ENCODE peak calls at places on chromosome X, in five cellular contexts. G, D, O, X and Y are unnamed samples.

GRCh38 chrX:85003655-85004244 is at the start of gene APOOL:
- DNase-seq in G (peak), D (peak), O (peak), X (peak), Y (peak)

GRCh38 chrX:150060406-150060805 is 122.1 kb upstream of the EOLA2 start:
- DNase-seq in G (no peak), D (no peak), O (no peak), X (peak), Y (peak)

GRCh38 chrX:151870603-151871002 is 42.1 kb upstream of the MAGEA4 start:
- DNase-seq in G (no peak), D (no peak), O (no peak), X (peak), Y (peak)

GRCh38 chrX:118523920-118524319 is 28.3 kb downstream of the DOCK11 start:
- DNase-seq in G (no peak), D (no peak), O (no peak), X (no peak), Y (no peak)

GRCh38 chrX:21509912-21510311 is 135.7 kb downstream of the CNKSR2 start:
- DNase-seq in G (no peak), D (no peak), O (no peak), X (peak), Y (peak)

GRCh38 chrX:11666180-11666579 is 460 bp upstream of the ARHGAP6 start:
- DNase-seq in G (peak), D (no peak), O (peak), X (no peak), Y (no peak)

GRCh38 chrX:16573781-16574180 is 76.2 kb upstream of the S100G start:
- DNase-seq in G (no peak), D (no peak), O (no peak), X (peak), Y (peak)

GRCh38 chrX:9515973-9516538 is 51.2 kb downstream of the TBL1X start:
- DNase-seq in G (no peak), D (no peak), O (no peak), X (no peak), Y (no peak)

GRCh38 chrX:103783971-103784370 is 7.3 kb downstream of the PLP1 start:
- DNase-seq in G (no peak), D (peak), O (no peak), X (peak), Y (no peak)

GRCh38 chrX:152876931-152877840 is 20.7 kb upstream of the ZNF185 start:
- DNase-seq in G (no peak), D (no peak), O (no peak), X (no peak), Y (no peak)

GRCh38 chrX:140034916-140035315 is 69.6 kb upstream of the CXorf66 start:
- DNase-seq in G (no peak), D (no peak), O (peak), X (no peak), Y (no peak)

GRCh38 chrX:155757366-155757765 is 123.8 kb upstream of the VAMP7 start:
- DNase-seq in G (no peak), D (no peak), O (no peak), X (no peak), Y (no peak)

GRCh38 chrX:117985241-117985640 is 131.4 kb downstream of the KLHL13 start:
- DNase-seq in G (no peak), D (no peak), O (peak), X (no peak), Y (peak)

GRCh38 chrX:40479777-40480318 is 100.9 kb upstream of the ATP6AP2 start:
- DNase-seq in G (no peak), D (no peak), O (no peak), X (peak), Y (no peak)

GRCh38 chrX:56564921-56565861 is 1.8 kb downstream of the UBQLN2 start:
- DNase-seq in G (no peak), D (no peak), O (peak), X (peak), Y (peak)

GRCh38 chrX:77528034-77528433 is 80.8 kb downstream of the FGF16 start:
- DNase-seq in G (no peak), D (no peak), O (no peak), X (no peak), Y (no peak)

GRCh38 chrX:39397561-39398200 is 596.4 kb downstream of the MID1IP1 start:
- DNase-seq in G (no peak), D (no peak), O (no peak), X (no peak), Y (no peak)

GRCh38 chrX:12974217-12974796 is 603 bp upstream of the TMSB4X start:
- DNase-seq in G (peak), D (peak), O (no peak), X (peak), Y (peak)

GRCh38 chrX:133444952-133445831 is 29.9 kb upstream of the GPC4 start:
- DNase-seq in G (no peak), D (no peak), O (peak), X (peak), Y (no peak)

GRCh38 chrX:155718964-155719586 is 106.3 kb upstream of the TMLHE start:
- DNase-seq in G (no peak), D (no peak), O (peak), X (no peak), Y (no peak)

GRCh38 chrX:28920554-28920953 is 333.3 kb downstream of the IL1RAPL1 start:
- DNase-seq in G (no peak), D (no peak), O (peak), X (no peak), Y (no peak)

GRCh38 chrX:24846551-24847170 is 152.9 kb downstream of the POLA1 start:
- DNase-seq in G (peak), D (no peak), O (no peak), X (peak), Y (peak)

GRCh38 chrX:1462596-1463251 is 10.0 kb upstream of the ASMTL start:
- DNase-seq in G (peak), D (peak), O (no peak), X (peak), Y (peak)

GRCh38 chrX:108131471-108131870 is 39.9 kb downstream of the ATG4A start:
- DNase-seq in G (no peak), D (no peak), O (no peak), X (no peak), Y (peak)

GRCh38 chrX:49266536-49267445 is 2.3 kb upstream of the FOXP3 start:
- DNase-seq in G (no peak), D (no peak), O (no peak), X (no peak), Y (no peak)

GRCh38 chrX:49263631-49264030 is 879 bp downstream of the FOXP3 start:
- DNase-seq in G (no peak), D (peak), O (no peak), X (no peak), Y (no peak)

GRCh38 chrX:49262603-49263002 is 1.9 kb downstream of the FOXP3 start:
- DNase-seq in G (no peak), D (no peak), O (no peak), X (no peak), Y (no peak)

GRCh38 chrX:49260221-49260985 is 4.1 kb downstream of the FOXP3 start:
- DNase-seq in G (no peak), D (no peak), O (no peak), X (no peak), Y (no peak)

DNA sequence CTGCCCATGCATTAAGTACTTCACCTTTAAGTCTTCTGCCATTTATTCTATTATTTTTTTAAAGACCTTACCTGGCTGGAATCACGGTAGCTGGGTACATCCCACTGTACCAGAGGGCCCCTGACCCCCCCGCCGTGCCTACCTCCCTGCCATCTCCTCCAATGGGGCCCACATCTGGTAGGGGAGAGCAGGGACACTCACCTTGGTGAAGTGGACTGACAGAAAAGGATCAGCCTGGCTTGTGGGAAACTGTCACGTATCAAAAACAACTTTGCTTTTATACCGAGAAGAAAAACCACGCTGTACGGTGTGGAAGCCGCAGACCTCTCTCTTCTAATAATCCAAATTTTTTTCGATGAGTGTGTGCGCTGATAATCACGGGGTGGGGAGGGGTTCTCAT is at the start of gene FOXP3:
- DNase-seq in G (no peak), D (peak), O (no peak), X (no peak), Y (no peak)
- H3K4me3 ChIP-seq in G (no peak), D (no peak), O (no peak), X (no peak), Y (no peak)

DNA sequence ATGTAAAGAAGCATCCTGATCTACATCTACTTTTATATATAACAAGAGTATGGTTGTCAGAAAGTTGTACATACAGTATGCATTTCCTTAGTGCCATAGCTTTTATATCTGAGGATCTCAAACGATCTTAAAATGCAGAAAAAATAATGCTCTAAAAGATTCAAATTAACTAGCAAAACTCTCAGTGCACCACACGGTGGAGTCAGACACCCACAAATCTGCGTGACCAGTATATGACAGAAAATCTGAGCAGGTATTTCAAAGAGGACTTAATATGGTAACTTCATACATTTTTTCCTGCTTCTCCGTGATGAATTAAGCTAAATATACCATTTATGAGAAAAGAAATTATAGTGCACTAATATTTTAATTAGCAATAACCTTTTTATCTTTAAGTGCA is 803.0 kb downstream of the DMD start:
- DNase-seq in G (no peak), D (no peak), O (no peak), X (peak), Y (no peak)
- TF ChIP-seq CTCF in G (no peak), D (no peak), O (no peak), X (no peak), Y (no peak)

DNA sequence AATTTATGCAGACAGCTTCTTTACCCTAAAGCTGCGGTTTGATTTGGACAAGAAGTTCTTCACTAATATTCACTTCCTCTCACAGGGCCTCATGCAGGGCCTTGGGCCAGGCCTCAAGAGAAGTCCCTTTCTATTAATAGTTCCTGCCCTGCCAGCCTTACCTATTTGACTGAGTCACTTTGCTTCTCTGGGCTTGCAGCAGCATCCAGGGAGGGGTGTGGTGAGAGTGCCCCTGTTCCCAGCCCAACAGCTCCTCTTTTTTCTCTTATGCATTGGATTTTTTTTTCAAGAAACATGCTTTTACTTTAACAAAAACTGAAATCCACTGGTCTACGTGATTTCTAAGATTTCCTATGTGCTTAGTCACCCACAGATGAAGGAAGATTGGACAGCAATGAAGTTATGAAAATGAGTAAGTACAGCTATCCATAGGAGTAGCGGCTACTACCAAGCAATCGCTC is 26.7 kb downstream of the FAM156B start:
- DNase-seq in G (no peak), D (peak), O (peak), X (peak), Y (peak)
- H3K4me3 ChIP-seq in G (no peak), D (no peak), O (no peak), X (no peak), Y (no peak)

GRCh38 chrX:123425471-123425870 is 241.4 kb downstream of the GRIA3 start:
- DNase-seq in G (no peak), D (no peak), O (no peak), X (peak), Y (peak)

GRCh38 chrX:123425904-123426303 is 241.8 kb downstream of the GRIA3 start:
- DNase-seq in G (peak), D (peak), O (no peak), X (peak), Y (peak)

GRCh38 chrX:123424546-123424945 is 240.5 kb downstream of the GRIA3 start:
- DNase-seq in G (no peak), D (no peak), O (no peak), X (peak), Y (peak)

GRCh38 chrX:123422875-123423274 is 238.8 kb downstream of the GRIA3 start:
- DNase-seq in G (no peak), D (peak), O (peak), X (peak), Y (peak)
- TF ChIP-seq CTCF in G (peak), D (peak), O (peak), X (peak), Y (peak)

GRCh38 chrX:19626230-19626629 is 110.9 kb upstream of the MAP3K15 start:
- DNase-seq in G (no peak), D (no peak), O (no peak), X (no peak), Y (no peak)

GRCh38 chrX:19628006-19628575 is 112.8 kb upstream of the MAP3K15 start:
- DNase-seq in G (no peak), D (no peak), O (no peak), X (no peak), Y (no peak)

GRCh38 chrX:19627533-19627932 is 112.2 kb upstream of the MAP3K15 start:
- DNase-seq in G (no peak), D (no peak), O (no peak), X (peak), Y (no peak)

GRCh38 chrX:19625612-19626011 is 110.3 kb upstream of the MAP3K15 start:
- DNase-seq in G (no peak), D (no peak), O (no peak), X (peak), Y (no peak)

DNA sequence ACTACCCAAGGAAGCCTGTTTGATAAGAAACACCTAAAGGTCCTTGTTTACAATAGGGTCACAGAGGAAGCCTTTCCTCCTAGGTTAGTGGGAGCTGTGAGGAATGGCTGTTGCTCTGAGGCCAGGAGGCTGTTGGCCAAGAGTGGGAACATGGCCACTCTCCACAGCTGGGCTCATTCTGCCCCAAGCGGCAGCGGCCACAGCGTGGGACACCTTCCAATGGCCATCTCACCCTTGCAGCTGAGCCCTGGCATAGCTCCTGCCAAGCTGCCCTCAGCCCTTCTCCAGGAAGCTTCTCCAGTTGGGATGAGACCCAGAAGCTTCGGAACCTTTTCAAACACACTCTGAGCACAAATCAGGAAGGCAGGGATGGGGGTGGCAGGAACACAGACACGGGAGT is 111.8 kb upstream of the MAP3K15 start:
- DNase-seq in G (peak), D (peak), O (no peak), X (peak), Y (no peak)
- H3K4me3 ChIP-seq in G (no peak), D (no peak), O (no peak), X (no peak), Y (no peak)

GRCh38 chrX:8042304-8042703 is 115.1 kb upstream of the PNPLA4 start:
- DNase-seq in G (no peak), D (no peak), O (no peak), X (no peak), Y (no peak)
- TF ChIP-seq CTCF in G (no peak), D (no peak), O (no peak), X (no peak), Y (no peak)

DNA sequence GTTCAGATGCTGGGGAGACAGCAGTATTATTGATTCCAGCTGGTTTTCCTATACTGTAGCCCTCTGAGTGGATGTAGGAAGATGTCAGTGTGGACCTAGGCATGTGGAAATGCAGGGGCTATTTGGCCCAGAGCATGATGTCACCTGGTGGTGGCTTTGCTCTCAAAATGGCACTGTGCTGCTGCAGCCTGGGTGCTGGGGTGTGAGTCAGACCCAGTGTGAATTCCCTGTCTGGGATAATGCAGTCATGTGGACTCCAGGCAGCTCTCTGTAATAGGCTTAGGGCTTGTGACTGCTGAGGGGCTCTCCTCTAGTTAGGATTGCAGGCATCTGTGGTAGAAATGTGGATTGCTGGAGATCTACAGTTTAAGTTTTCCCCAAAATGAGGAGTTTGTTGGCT is 70.7 kb downstream of the DCAF8L2 start:
- DNase-seq in G (no peak), D (no peak), O (no peak), X (no peak), Y (no peak)
- H3K4me3 ChIP-seq in G (no peak), D (no peak), O (no peak), X (no peak), Y (no peak)